ENCODE peak calls at places on chromosomes 13 and 19, in four cellular contexts. One of them, this sample, is unnamed. For H3K4me1, the result is how much of the 10 kb centered on the place peaks cover.

GRCh38 chr19:19501798-19502197 is 13.6 kb downstream of the TSSK6 start:
- DNase-seq in thyroid gland: no peak
- DNase-seq in PC-9: no peak
- DNase-seq in BE2C: no peak
- DNase-seq in this sample: no peak

GRCh38 chr19:1811472-1811894 is 593 bp downstream of the ATP8B3 start:
- DNase-seq in BE2C: peak
- DNase-seq in PC-9: peak
- DNase-seq in thyroid gland: peak
- DNase-seq in this sample: peak

GRCh38 chr13:114118763-114119123 is 13.7 kb downstream of the RASA3 start:
- DNase-seq in BE2C: no peak
- DNase-seq in PC-9: no peak
- DNase-seq in thyroid gland: no peak
- DNase-seq in this sample: no peak

GRCh38 chr13:106234656-106235055 is 300.8 kb downstream of the EFNB2 start:
- DNase-seq in BE2C: no peak
- DNase-seq in thyroid gland: no peak
- DNase-seq in PC-9: no peak
- DNase-seq in this sample: no peak

GRCh38 chr19:52936151-52936957 is 13.1 kb upstream of the ZNF888 start:
- DNase-seq in BE2C: no peak
- DNase-seq in thyroid gland: no peak
- DNase-seq in PC-9: no peak
- DNase-seq in this sample: no peak

GRCh38 chr19:16814526-16815100 is 14.6 kb upstream of the SIN3B start:
- DNase-seq in PC-9: no peak
- DNase-seq in thyroid gland: no peak
- DNase-seq in BE2C: no peak
- DNase-seq in this sample: no peak

GRCh38 chr19:10112895-10113591 is 1.6 kb downstream of the P2RY11 start:
- DNase-seq in thyroid gland: no peak
- DNase-seq in BE2C: peak
- DNase-seq in PC-9: no peak
- DNase-seq in this sample: no peak

GRCh38 chr13:24032252-24032651 is 128.3 kb upstream of the SPATA13 start:
- DNase-seq in PC-9: no peak
- DNase-seq in BE2C: no peak
- DNase-seq in thyroid gland: no peak
- DNase-seq in this sample: no peak

GRCh38 chr19:4181053-4181508 is 1.3 kb downstream of the SIRT6 start:
- DNase-seq in PC-9: no peak
- DNase-seq in BE2C: no peak
- DNase-seq in thyroid gland: no peak
- DNase-seq in this sample: no peak

GRCh38 chr19:43467730-43468129 is 2.3 kb upstream of the LYPD3 start:
- DNase-seq in thyroid gland: no peak
- DNase-seq in BE2C: no peak
- DNase-seq in PC-9: no peak
- DNase-seq in this sample: no peak

GRCh38 chr19:13024958-13025653 is 29.8 kb downstream of the NFIX start:
- DNase-seq in BE2C: no peak
- DNase-seq in PC-9: no peak
- DNase-seq in thyroid gland: peak
- DNase-seq in this sample: no peak

GRCh38 chr19:39467941-39468340 is 12.7 kb upstream of the TIMM50 start:
- DNase-seq in BE2C: no peak
- DNase-seq in PC-9: no peak
- DNase-seq in thyroid gland: no peak
- DNase-seq in this sample: no peak

GRCh38 chr19:2199215-2199614 is 35.5 kb downstream of the DOT1L start:
- DNase-seq in PC-9: no peak
- DNase-seq in thyroid gland: no peak
- DNase-seq in BE2C: peak
- DNase-seq in this sample: no peak

DNA sequence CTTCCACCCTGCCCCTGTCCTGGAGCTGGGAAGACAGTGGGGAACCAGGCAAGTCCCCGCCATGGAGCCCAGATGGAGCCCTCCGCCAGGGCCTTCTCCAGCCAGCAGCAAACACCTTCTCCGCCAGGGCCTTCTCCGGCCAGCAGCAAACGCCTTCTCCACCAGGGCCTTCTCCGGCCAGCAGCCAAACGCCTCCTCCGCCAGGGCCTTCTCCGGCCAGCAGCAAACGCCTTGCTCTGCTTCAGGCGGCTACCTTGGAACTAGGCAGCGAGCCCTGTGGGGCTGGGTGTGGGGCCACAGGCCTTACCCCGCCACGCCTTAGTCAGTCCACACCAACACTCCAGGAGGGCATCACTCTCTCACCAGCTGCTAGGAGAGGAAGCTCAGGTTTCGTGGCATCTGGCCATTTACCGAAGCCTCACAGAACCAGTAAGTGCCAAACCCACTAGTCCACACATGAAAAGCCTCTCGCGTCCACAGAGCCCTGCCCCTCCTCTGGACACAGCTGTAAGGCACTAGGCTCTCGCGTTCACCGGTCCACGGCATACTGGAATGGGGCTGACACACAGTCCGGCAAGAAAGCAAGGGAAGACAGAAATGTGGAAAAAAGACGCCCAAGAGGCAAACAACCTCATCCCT is 41.0 kb downstream of the MLLT1 start:
- DNase-seq in PC-9: peak
- DNase-seq in thyroid gland: no peak
- DNase-seq in BE2C: peak
- DNase-seq in this sample: peak
- H3K4me1 ChIP-seq in PC-9: under half
- H3K4me1 ChIP-seq in thyroid gland: half or more
- H3K4me1 ChIP-seq in BE2C: half or more
- H3K4me1 ChIP-seq in this sample: half or more

DNA sequence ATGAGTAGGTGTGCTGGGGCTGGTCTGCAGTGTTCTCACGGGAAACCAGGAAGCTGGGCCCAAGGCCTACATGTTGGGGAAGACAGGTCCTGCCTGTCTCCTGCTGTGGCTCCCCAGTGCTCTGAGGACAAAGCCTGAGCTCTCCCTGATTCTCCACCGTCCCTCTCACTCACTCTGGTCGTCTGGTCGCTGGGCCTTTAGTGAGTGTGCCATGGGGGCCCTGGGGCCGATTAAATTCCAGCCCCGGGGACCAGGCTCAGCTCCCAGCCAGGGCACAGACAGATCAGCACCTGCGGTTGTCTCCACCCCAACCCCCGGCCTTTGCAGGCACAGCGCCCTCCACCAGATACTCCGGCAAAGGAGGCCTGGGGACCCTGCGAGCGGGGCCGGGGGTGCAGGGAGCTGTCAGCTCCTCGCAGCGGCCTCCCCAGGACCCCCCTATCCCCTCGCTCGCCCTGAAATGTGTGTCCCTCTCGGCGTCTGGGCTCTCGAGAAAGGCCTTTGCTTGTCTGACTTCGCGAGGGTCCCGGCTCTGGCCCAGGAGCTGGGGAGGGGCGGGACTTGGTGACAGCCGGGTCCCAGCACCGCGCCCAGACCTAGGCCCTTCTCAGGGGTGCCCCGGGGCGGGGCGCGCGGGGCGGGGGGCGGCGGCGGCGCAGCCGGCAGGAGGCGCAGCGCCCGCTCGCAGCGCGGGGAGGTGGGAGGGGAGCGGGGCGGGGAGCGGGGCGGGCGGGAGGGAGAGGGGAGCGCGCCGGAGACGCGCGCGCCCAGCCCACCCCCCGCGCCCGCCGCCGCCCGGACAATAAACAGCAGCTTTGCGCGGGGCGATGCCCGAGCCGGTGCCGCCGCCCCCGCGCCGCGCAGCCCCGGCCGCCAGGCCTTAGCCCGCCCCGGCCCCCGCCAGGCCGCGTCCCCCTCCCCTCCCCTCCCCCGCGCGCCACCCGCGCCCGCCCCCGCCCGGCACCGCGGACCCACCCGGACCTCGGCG is at the start of gene PALM:
- DNase-seq in BE2C: peak
- DNase-seq in PC-9: no peak
- DNase-seq in thyroid gland: peak
- DNase-seq in this sample: peak
- TF ChIP-seq CTCF in BE2C: no peak
- TF ChIP-seq CTCF in PC-9: no peak
- TF ChIP-seq CTCF in thyroid gland: no peak
- TF ChIP-seq CTCF in this sample: peak

GRCh38 chr19:45440259-45440638 is 16.5 kb upstream of the ERCC1 start:
- DNase-seq in thyroid gland: no peak
- DNase-seq in BE2C: no peak
- DNase-seq in PC-9: no peak
- DNase-seq in this sample: no peak

GRCh38 chr19:45437328-45437727 is 13.6 kb upstream of the ERCC1 start:
- DNase-seq in PC-9: no peak
- DNase-seq in BE2C: no peak
- DNase-seq in thyroid gland: no peak
- DNase-seq in this sample: no peak

GRCh38 chr19:45439569-45440258 is 16.0 kb upstream of the ERCC1 start:
- DNase-seq in PC-9: peak
- DNase-seq in thyroid gland: peak
- DNase-seq in BE2C: peak
- DNase-seq in this sample: peak

GRCh38 chr19:45440873-45441654 is 17.3 kb upstream of the ERCC1 start:
- DNase-seq in PC-9: no peak
- DNase-seq in thyroid gland: no peak
- DNase-seq in BE2C: peak
- DNase-seq in this sample: no peak

DNA sequence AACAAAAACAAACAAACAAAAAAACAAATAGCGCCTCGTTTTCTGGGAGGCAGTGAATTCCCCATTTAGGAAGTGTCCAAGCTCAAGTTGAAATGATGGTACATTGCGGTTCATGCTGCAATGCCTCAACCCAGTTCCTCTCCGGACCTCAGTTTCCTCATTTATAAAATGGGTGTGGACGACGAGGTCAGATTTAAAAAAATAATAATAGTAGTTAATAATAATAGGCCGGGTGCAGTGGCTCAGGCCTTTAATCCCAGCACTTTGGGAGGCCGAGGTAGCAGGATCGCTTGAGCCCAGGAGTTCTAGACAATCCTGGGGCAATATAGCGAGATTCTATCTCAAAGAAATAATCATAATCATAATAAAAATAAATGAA is 15.5 kb upstream of the ERCC1 start:
- DNase-seq in thyroid gland: no peak
- DNase-seq in PC-9: no peak
- DNase-seq in BE2C: no peak
- DNase-seq in this sample: no peak
- H3K4me3 ChIP-seq in thyroid gland: peak
- H3K4me3 ChIP-seq in PC-9: peak
- H3K4me3 ChIP-seq in BE2C: peak
- H3K4me3 ChIP-seq in this sample: peak

GRCh38 chr19:54473071-54473941 is at the start of gene CDC42EP5:
- DNase-seq in BE2C: no peak
- DNase-seq in thyroid gland: no peak
- DNase-seq in PC-9: peak
- DNase-seq in this sample: peak

GRCh38 chr19:54470991-54471782 is 1.9 kb downstream of the CDC42EP5 start:
- DNase-seq in thyroid gland: no peak
- DNase-seq in PC-9: peak
- DNase-seq in BE2C: no peak
- DNase-seq in this sample: peak

GRCh38 chr19:54465367-54466109 is 2.0 kb upstream of the LENG9 start:
- DNase-seq in thyroid gland: no peak
- DNase-seq in BE2C: no peak
- DNase-seq in PC-9: no peak
- DNase-seq in this sample: no peak

GRCh38 chr19:54470276-54470887 is 2.7 kb downstream of the CDC42EP5 start:
- DNase-seq in thyroid gland: no peak
- DNase-seq in PC-9: no peak
- DNase-seq in BE2C: no peak
- DNase-seq in this sample: no peak

GRCh38 chr19:54469496-54469934 is 3.6 kb downstream of the CDC42EP5 start:
- DNase-seq in thyroid gland: no peak
- DNase-seq in BE2C: no peak
- DNase-seq in PC-9: no peak
- DNase-seq in this sample: peak
- H3K4me1 ChIP-seq in thyroid gland: under half
- H3K4me1 ChIP-seq in BE2C: under half
- H3K4me1 ChIP-seq in PC-9: under half
- H3K4me1 ChIP-seq in this sample: under half

DNA sequence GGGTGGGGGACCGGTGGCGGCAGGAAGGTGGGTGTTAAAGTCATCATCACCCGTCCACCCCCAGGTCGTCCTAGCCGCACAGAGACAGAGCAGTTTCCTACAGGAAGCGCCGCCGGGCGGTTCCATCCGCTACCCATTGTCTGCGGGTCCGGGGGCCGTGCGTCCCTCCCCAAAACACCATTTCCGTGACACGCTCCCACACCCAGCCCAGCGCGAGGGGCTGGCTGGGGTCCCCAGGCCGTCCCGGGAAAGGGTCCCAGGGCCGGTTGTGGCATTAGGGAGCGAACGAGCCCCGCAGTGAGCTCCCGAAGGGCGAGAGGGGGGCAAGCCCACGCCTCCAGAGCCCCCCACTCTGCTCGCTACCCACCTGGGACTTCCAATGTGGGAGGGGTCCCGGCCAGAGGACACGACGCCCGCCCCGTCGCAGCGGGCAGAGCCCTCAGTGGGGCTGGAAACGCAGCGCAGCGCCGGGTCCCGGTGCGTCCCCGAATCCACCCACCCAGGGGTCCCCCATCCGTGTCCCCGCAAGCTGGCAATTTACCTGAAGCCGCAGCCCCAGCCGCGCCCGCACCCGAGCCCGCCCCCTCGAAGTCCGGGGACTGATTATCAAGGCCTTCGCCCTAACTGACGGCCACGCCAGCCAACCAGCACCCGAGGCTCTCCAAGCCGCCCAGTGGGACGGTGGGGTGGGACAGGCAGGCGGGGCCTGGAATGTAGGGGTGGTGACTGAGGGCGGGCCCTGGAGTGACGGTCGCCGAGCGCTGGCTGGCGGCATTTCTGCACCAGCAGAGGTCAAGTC is at the start of gene KANK3:
- DNase-seq in PC-9: peak
- DNase-seq in BE2C: peak
- DNase-seq in thyroid gland: peak
- DNase-seq in this sample: peak
- TF ChIP-seq CTCF in PC-9: no peak
- TF ChIP-seq CTCF in BE2C: no peak
- TF ChIP-seq CTCF in thyroid gland: peak
- TF ChIP-seq CTCF in this sample: peak

DNA sequence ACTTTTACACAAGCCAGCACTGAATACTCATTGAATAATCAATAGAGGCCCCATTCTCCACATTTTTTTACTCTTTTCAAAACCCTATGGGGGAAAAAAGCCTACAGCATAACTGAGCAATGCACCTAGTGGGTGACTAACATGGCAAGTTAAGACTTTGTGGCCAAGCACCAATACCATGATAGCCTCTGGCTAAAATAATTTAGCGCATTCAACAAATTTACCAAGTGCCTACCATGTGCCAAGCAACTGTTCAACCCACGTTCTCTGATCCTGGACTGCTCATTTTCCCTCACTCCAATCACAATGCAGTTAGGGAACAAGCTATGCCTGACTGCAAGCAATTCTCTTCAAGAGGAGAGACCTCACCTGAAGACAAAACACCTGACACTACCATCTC is 3.0 kb downstream of the ANKRD10 start:
- DNase-seq in BE2C: no peak
- DNase-seq in PC-9: no peak
- DNase-seq in thyroid gland: no peak
- DNase-seq in this sample: no peak
- H3K4me3 ChIP-seq in BE2C: no peak
- H3K4me3 ChIP-seq in PC-9: peak
- H3K4me3 ChIP-seq in thyroid gland: no peak
- H3K4me3 ChIP-seq in this sample: peak

This sample was measured in left ventricle myocardium inferior.